ENCODE peak calls at places on chromosomes 1 and 21, in five cellular contexts. B is breast epithelium, A is HCT116, S is prostate gland, C is K562. W is an unnamed sample.

GRCh38 chr1:48870596-48870995 is 93.9 kb upstream of the BEND5 start:
- DNase-seq in B (no peak), A (no peak), S (no peak), C (no peak), W (no peak)

GRCh38 chr21:43281661-43282357 is 113.0 kb downstream of the CRYAA start:
- DNase-seq in B (no peak), A (no peak), S (no peak), C (no peak), W (no peak)

GRCh38 chr1:10864776-10865175 is 68.3 kb upstream of the CASZ1 start:
- DNase-seq in B (no peak), A (no peak), S (no peak), C (no peak), W (no peak)

GRCh38 chr21:43771199-43771675 is 4.9 kb downstream of the CSTB start:
- DNase-seq in B (no peak), A (no peak), S (no peak), C (no peak), W (no peak)

GRCh38 chr21:44006017-44006624 is 6.0 kb upstream of the TRAPPC10 start:
- DNase-seq in B (no peak), A (no peak), S (no peak), C (no peak), W (no peak)

GRCh38 chr1:54782156-54782555 is 17.8 kb upstream of the PARS2 start:
- DNase-seq in B (no peak), A (no peak), S (no peak), C (no peak), W (no peak)

GRCh38 chr1:156897078-156897825 is 3.7 kb downstream of the PEAR1 start:
- DNase-seq in B (no peak), A (no peak), S (no peak), C (no peak), W (no peak)

GRCh38 chr1:234943801-234944402 is 184.7 kb downstream of the TOMM20 start:
- DNase-seq in B (no peak), A (no peak), S (no peak), C (no peak), W (no peak)

GRCh38 chr1:30759718-30760281 is 2.2 kb upstream of the LAPTM5 start:
- DNase-seq in B (no peak), A (no peak), S (no peak), C (no peak), W (peak; percentile 46)

GRCh38 chr1:23793018-23793781 is 2.3 kb downstream of the LYPLA2 start:
- DNase-seq in B (no peak), A (no peak), S (peak; percentile 50), C (peak; percentile 78), W (peak; percentile 72)

GRCh38 chr21:28884481-28884880 is 108.2 kb downstream of the LTN1 start:
- DNase-seq in B (no peak), A (no peak), S (no peak), C (no peak), W (no peak)

GRCh38 chr21:25772680-25773079 is 37.9 kb downstream of the GABPA start:
- DNase-seq in B (no peak), A (no peak), S (no peak), C (no peak), W (no peak)

GRCh38 chr1:20589331-20590312 is 725 bp downstream of the CDA start:
- DNase-seq in B (no peak), A (no peak), S (no peak), C (no peak), W (no peak)

GRCh38 chr1:78333426-78334012 is 157.3 kb upstream of the PTGFR start:
- DNase-seq in B (no peak), A (peak; percentile 37), S (no peak), C (peak; percentile 12), W (no peak)

DNA sequence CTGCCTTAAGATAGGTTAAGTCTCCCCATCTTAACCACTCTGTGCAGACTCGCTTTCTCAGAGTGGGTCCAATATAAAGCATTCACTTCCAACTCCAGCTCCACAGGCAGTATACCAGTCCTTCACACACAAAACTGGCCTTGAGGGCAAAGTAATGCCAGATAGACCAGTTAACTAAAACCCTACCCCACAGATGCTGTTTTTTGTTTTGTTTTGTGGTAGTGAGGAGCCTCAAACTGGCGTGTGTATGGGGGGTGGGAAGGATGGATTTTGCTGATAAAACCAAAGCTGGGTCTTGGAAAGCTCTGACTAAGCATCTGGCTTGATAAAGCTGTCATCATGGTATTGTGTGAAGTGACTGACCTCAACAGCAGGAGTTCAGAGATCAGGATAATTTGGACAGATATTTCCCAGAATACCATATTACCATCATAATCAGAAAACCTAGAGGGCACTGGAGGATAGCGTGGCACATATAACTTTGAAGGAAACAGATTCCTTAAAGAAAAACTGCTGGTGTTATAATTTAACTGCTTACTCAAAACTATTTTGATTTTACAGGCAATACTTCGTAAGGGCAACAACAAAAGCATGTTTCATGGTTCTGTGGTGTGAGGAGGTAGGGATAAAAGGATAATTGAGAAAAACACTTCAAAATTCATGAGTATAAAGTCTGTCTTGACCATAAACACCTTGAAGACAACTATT is 29.6 kb upstream of the CPLANE2 start:
- DNase-seq in B (no peak), A (no peak), S (no peak), C (peak; percentile 75), W (no peak)
- TF ChIP-seq POLR2AphosphoS5 in B (no peak), A (no peak), S (no peak), C (peak; percentile 92), W (no peak)

DNA sequence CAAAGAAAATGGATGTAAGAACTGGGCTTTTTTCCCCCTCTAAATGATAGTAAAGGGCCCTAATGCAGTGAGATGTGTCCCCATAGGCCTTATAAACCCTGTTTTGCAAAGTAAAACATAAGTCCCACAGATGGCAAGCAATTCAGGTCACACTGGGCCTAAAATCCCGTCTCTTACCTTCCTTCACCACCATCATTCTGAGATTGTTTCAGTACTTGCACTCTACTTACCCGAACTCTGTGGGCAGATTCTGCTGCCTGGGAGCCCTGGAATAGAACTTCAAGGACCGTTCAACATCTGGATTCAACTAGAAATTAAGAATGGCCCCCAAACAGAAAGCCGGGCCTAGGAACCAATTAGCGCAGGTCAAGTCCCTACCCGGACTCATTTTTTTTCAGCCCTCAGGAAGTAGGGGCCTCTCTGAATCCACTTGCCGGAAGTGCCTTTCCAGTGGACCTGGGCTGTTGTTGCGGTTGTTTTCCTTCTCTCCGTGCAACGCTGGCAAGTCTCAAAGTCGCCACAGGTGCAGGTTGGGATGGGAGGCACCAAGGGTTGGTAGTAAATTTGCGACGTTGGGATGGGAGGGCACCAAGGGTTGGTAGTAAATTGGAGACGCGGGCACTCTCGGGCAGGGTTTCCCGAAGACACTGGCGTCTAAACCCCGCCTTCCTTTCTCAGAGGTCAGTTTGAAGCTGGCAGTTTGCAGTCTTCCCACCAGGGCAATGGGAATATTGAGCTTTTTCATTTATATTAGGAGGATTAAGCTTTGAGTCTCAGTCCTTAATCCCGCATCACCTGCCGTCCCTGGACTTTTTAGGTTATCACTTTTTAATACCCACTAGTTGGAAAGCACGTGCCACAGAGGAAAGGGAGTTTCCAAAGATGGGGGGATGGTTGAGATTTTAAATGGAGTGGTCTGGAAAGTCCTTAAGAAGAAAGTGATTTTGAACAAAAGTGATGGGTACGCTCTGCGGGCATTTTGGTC is at the start of gene TMEM69:
- DNase-seq in B (peak; percentile 68), A (peak; percentile 88), S (peak; percentile 57), C (peak; percentile 75), W (peak; percentile 85)
- TF ChIP-seq POLR2A in B (peak; percentile 23), A (no peak), S (peak; percentile 13), C (peak; percentile 88), W (no peak)

DNA sequence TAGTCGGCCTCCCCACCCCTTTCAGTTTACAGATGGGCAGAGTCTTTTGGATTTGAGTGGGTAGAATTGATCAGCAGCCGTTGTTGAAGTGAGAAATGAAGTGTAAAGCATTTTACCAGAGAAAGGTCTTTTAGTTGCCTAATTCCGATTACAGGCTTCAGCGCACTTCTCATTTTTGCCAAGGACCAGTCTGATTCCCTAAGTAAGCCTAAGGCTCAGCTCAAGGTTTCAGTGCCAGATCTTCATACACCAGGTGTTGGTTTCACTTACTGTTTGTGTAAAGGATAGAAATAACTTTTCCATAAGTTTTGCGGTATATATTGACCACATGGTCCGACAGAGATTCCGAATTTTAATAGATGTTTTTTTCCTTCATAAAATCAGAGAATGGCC is 83.9 kb upstream of the BMP8A start:
- DNase-seq in B (no peak), A (no peak), S (no peak), C (no peak), W (no peak)
- H3K4me3 ChIP-seq in B (peak overlapping the region; percentile 84), A (peak overlapping the region; percentile 60), S (no peak overlapping the region), C (peak overlapping the region; percentile 81), W (no peak overlapping the region)

GRCh38 chr1:8040586-8040985 is 14.5 kb upstream of the ERRFI1 start:
- DNase-seq in B (peak; percentile 86), A (peak; percentile 99), S (peak; percentile 92), C (no peak), W (peak; percentile 84)
- TF ChIP-seq POLR2AphosphoS5 in B (no peak), A (peak; percentile 83), S (peak; percentile 90), C (no peak), W (peak; percentile 42)